ENCODE peak calls at places on chromosomes 13 and 19, in six cellular contexts. E, A, R, S, O and J are unnamed samples.

GRCh38 chr13:20378721-20379120 is 146.6 kb upstream of the GJB6 start:
- DNase-seq in E (no peak), A (no peak), R (no peak), S (no peak), O (no peak), J (no peak)

GRCh38 chr13:110944121-110944967 is 29.5 kb upstream of the ANKRD10 start:
- DNase-seq in E (no peak), A (peak; percentile 69), R (peak; percentile 64), S (peak; percentile 48), O (no peak), J (no peak)

GRCh38 chr13:58399263-58399662 is 767.7 kb downstream of the PCDH17 start:
- DNase-seq in E (no peak), A (no peak), R (no peak), S (no peak), O (no peak), J (no peak)

GRCh38 chr13:63287926-63288325 is 1872.3 kb upstream of the PCDH20 start:
- DNase-seq in E (no peak), A (no peak), R (no peak), S (no peak), O (no peak), J (no peak)

GRCh38 chr19:1156305-1156801 is 17.7 kb downstream of the SBNO2 start:
- DNase-seq in E (no peak), A (no peak), R (no peak), S (no peak), O (no peak), J (no peak)

GRCh38 chr13:71021810-71022422 is 845.1 kb downstream of the DACH1 start:
- DNase-seq in E (no peak), A (no peak), R (no peak), S (no peak), O (no peak), J (no peak)

GRCh38 chr13:47281981-47282380 is 385.1 kb upstream of the HTR2A start:
- DNase-seq in E (no peak), A (no peak), R (no peak), S (no peak), O (no peak), J (no peak)

GRCh38 chr13:51451467-51452390 is 1.1 kb downstream of the INTS6 start:
- DNase-seq in E (peak; percentile 87), A (peak; percentile 57), R (peak; percentile 56), S (peak; percentile 85), O (peak; percentile 62), J (peak; percentile 67)

GRCh38 chr19:1465191-1466016 is 13.6 kb downstream of the C19orf25 start:
- DNase-seq in E (peak; percentile 56), A (peak; percentile 36), R (peak; percentile 52), S (peak; percentile 59), O (no peak), J (no peak)

GRCh38 chr19:32317045-32317444 is 28.4 kb upstream of the ZNF507 start:
- DNase-seq in E (no peak), A (no peak), R (no peak), S (no peak), O (no peak), J (no peak)

GRCh38 chr19:6528544-6529121 is 2.2 kb upstream of the TNFSF9 start:
- DNase-seq in E (peak; percentile 67), A (no peak), R (no peak), S (no peak), O (no peak), J (no peak)

GRCh38 chr19:31501427-31502195 is 152.4 kb upstream of the TSHZ3 start:
- DNase-seq in E (no peak), A (no peak), R (no peak), S (no peak), O (no peak), J (no peak)

GRCh38 chr13:28837111-28837510 is 17.0 kb downstream of the MTUS2 start:
- DNase-seq in E (no peak), A (no peak), R (no peak), S (no peak), O (no peak), J (no peak)

GRCh38 chr19:57903298-57904174 is 12.9 kb downstream of the ZNF417 start:
- DNase-seq in E (no peak), A (peak; percentile 53), R (peak; percentile 26), S (peak; percentile 72), O (no peak), J (no peak)

GRCh38 chr19:29904017-29904416 is 38.0 kb upstream of the URI1 start:
- DNase-seq in E (no peak), A (no peak), R (no peak), S (no peak), O (no peak), J (no peak)

GRCh38 chr19:29909545-29909944 is 32.5 kb upstream of the URI1 start:
- DNase-seq in E (no peak), A (no peak), R (no peak), S (no peak), O (no peak), J (no peak)
- H3K27ac ChIP-seq in E (no peak overlapping the region), A (no peak overlapping the region), R (no peak overlapping the region), S (no peak overlapping the region), O (peak overlapping the region; percentile 7), J (no peak overlapping the region)

GRCh38 chr13:89577301-89577700 is 1770.2 kb upstream of the MIR17HG start:
- DNase-seq in E (no peak), A (no peak), R (no peak), S (peak; percentile 17), O (no peak), J (no peak)
- TF ChIP-seq CTCF in E (no peak), A (no peak), R (no peak), S (peak; percentile 30), O (no peak), J (no peak)

GRCh38 chr19:29302002-29302928 is 89.3 kb upstream of the UQCRFS1 start:
- DNase-seq in E (no peak), A (no peak), R (no peak), S (no peak), O (no peak), J (no peak)
- H3K27me3 ChIP-seq in E (no peaks in the 10 kb centered on the region), A (no peaks in the 10 kb centered on the region), R (no peaks in the 10 kb centered on the region), S (no peaks in the 10 kb centered on the region), O (no peaks in the 10 kb centered on the region), J (no peaks in the 10 kb centered on the region)

GRCh38 chr13:114119196-114119595 is 13.2 kb downstream of the RASA3 start:
- DNase-seq in E (no peak), A (peak; percentile 95), R (peak; percentile 30), S (peak; percentile 89), O (no peak), J (no peak)
- H3K27ac ChIP-seq in E (peak overlapping the region; percentile 86), A (peak overlapping the region; percentile 99), R (no peak overlapping the region), S (peak overlapping the region; percentile 74), O (peak overlapping the region; percentile 85), J (peak overlapping the region; percentile 17)

GRCh38 chr19:12639901-12640613 is 26.5 kb downstream of the MAN2B1 start:
- DNase-seq in E (peak; percentile 81), A (peak; percentile 77), R (peak; percentile 50), S (peak; percentile 87), O (peak; percentile 52), J (peak; percentile 72)
- TF ChIP-seq CTCF in E (peak; percentile 81), A (peak; percentile 74), R (peak; percentile 47), S (peak; percentile 93), O (peak; percentile 68), J (peak; percentile 97)

GRCh38 chr19:42176649-42176989 is 40.9 kb downstream of the DEDD2 start:
- DNase-seq in E (no peak), A (no peak), R (no peak), S (no peak), O (no peak), J (no peak)
- H3K27me3 ChIP-seq in E (no peaks in the 10 kb centered on the region), A (peaks cover 81% of the 10 kb centered on the region), R (peaks cover 20% of the 10 kb centered on the region), S (peaks cover 51% of the 10 kb centered on the region), O (peaks cover 90% of the 10 kb centered on the region), J (peaks cover 36% of the 10 kb centered on the region)

DNA sequence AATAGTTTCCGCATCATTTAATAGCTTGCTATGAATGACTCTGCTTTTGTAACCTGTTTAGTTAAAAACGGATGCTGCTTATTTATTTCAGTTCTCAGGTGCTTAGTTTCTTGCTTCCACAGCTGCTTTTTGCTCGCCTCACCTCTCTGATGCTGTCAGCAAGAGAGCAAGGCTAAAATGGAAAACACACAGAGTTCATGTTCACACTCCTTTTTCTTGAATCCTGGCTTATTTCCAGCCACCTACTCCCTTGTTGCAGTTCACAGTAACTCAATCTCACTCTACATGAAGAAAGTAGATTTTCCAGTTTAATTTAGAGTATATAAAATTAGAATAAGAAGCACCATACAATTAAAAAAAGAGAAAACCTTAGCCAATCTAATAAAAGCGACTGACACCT is 326.0 kb upstream of the SLITRK1 start:
- DNase-seq in E (no peak), A (no peak), R (no peak), S (no peak), O (no peak), J (no peak)
- H3K27ac ChIP-seq in E (no peak overlapping the region), A (no peak overlapping the region), R (no peak overlapping the region), S (no peak overlapping the region), O (no peak overlapping the region), J (no peak overlapping the region)

GRCh38 chr13:78764665-78765064 is 105.7 kb upstream of the OBI1 start:
- DNase-seq in E (no peak), A (no peak), R (no peak), S (no peak), O (no peak), J (no peak)
- TF ChIP-seq CTCF in E (no peak), A (no peak), R (no peak), S (no peak), O (no peak), J (no peak)

DNA sequence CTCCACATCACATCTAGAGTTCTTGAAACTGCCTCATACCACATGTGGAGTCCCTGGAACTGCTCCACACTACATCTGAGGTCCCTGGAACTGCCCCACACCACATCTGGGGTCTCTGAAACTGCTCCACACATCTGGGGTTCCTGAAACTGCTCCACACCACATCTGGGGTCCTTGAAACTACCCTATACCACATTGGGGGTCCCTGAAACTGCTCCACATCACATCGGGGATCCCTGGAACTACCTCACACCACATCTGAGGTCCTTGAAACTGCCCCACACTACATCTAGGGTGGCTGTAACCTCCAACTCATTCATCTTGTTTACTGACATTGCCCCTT is 33.8 kb downstream of the F2RL3 start:
- DNase-seq in E (no peak), A (no peak), R (no peak), S (no peak), O (no peak), J (no peak)
- H3K27me3 ChIP-seq in E (no peaks in the 10 kb centered on the region), A (no peaks in the 10 kb centered on the region), R (no peaks in the 10 kb centered on the region), S (no peaks in the 10 kb centered on the region), O (no peaks in the 10 kb centered on the region), J (no peaks in the 10 kb centered on the region)

GRCh38 chr19:49154279-49154678 is 917 bp downstream of the HRC start:
- DNase-seq in E (no peak), A (no peak), R (no peak), S (no peak), O (no peak), J (no peak)
- H3K27ac ChIP-seq in E (no peak overlapping the region), A (no peak overlapping the region), R (no peak overlapping the region), S (no peak overlapping the region), O (no peak overlapping the region), J (no peak overlapping the region)